ENCODE peak calls at places on chromosomes 4 and X, in six cellular contexts. Z, M, D, T, A and N are unnamed samples.

GRCh38 chrX:133171962-133172708 is 46.0 kb downstream of the TFDP3 start:
- DNase-seq in T (no peak), M (peak; percentile 7), D (peak; percentile 1), A (no peak), Z (no peak), N (no peak)

GRCh38 chr4:123443401-123444297 is 47.1 kb downstream of the SPRY1 start:
- DNase-seq in M (no peak), Z (no peak), D (peak; percentile 18), T (no peak), A (peak; percentile 12), N (no peak)

GRCh38 chr4:137387924-137388323 is 144.4 kb downstream of the PCDH18 start:
- DNase-seq in M (no peak), T (no peak), A (no peak), D (peak; percentile 85), Z (no peak), N (no peak)

GRCh38 chr4:25900901-25901500 is 13.0 kb upstream of the SMIM20 start:
- DNase-seq in M (no peak), D (no peak), A (no peak), T (no peak), Z (no peak), N (no peak)

GRCh38 chr4:148071009-148071408 is 339.1 kb downstream of the ARHGAP10 start:
- DNase-seq in M (no peak), T (no peak), A (no peak), D (no peak), Z (no peak), N (no peak)

GRCh38 chr4:84826681-84827080 is 139.8 kb downstream of the WDFY3 start:
- DNase-seq in M (no peak), T (no peak), Z (no peak), D (no peak), A (no peak), N (no peak)

GRCh38 chr4:130028552-130028951 is 932.6 kb downstream of the C4orf33 start:
- DNase-seq in T (no peak), D (no peak), M (no peak), Z (no peak), A (no peak), N (no peak)

GRCh38 chr4:111943796-111944203 is 201.5 kb upstream of the FAM241A start:
- DNase-seq in D (peak; percentile 35), M (peak; percentile 35), A (peak; percentile 2), Z (no peak), T (peak; percentile 62), N (no peak)

GRCh38 chr4:131426023-131426758 is 1722.9 kb upstream of the PCDH10 start:
- DNase-seq in Z (no peak), A (no peak), D (no peak), T (no peak), M (no peak), N (no peak)

GRCh38 chrX:148670277-148670676 is 169.9 kb downstream of the AFF2 start:
- DNase-seq in M (no peak), Z (no peak), D (no peak), T (no peak), A (no peak), N (no peak)

GRCh38 chr4:103032575-103032974 is 13.1 kb upstream of the SLC9B1 start:
- DNase-seq in A (no peak), M (no peak), Z (no peak), T (peak; percentile 60), D (peak; percentile 42), N (no peak)
- TF ChIP-seq CTCF in A (peak; percentile 53), M (peak; percentile 55), Z (no peak), T (peak; percentile 67), D (peak; percentile 69), N (no peak)

GRCh38 chr4:120611092-120611491 is 311.4 kb downstream of the PRDM5 start:
- DNase-seq in D (no peak), T (no peak), M (no peak), Z (no peak), A (no peak), N (no peak)

GRCh38 chr4:120616041-120616440 is 306.5 kb downstream of the PRDM5 start:
- DNase-seq in T (no peak), M (no peak), Z (no peak), A (no peak), D (no peak), N (no peak)

DNA sequence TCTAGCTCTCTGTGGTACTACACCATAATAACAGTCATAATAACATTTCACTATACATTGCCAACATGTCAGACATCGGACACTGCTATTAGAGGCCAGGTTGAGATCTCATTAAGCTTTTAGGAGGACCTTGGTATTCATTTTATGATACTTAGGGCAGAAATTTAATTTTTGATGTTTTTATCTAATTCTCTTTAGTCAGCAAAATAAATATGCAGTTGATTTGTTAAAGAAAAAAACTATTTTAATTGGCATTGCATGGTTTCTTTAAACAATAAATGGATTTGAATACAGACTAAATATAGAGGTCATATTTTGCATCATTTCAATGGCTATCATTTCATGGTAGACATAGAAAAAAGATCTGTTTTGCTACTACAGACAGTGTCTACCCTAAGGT is 308.7 kb downstream of the PRDM5 start:
- DNase-seq in Z (no peak), T (no peak), A (no peak), D (no peak), M (no peak), N (no peak)
- TF ChIP-seq CTCF in Z (no peak), T (no peak), A (no peak), D (no peak), M (no peak), N (no peak)

GRCh38 chrX:7706032-7706431 is 136.9 kb upstream of the VCX start:
- DNase-seq in M (no peak), A (no peak), T (no peak), Z (no peak), D (peak; percentile 15), N (no peak)
- TF ChIP-seq CTCF in M (peak; percentile 32), A (peak; percentile 59), T (no peak), Z (no peak), D (no peak), N (no peak)

GRCh38 chr4:92071587-92071986 is 232.2 kb upstream of the GRID2 start:
- DNase-seq in T (no peak), M (no peak), A (no peak), Z (no peak), D (no peak), N (no peak)
- TF ChIP-seq CTCF in T (no peak), M (no peak), A (no peak), Z (no peak), D (no peak), N (no peak)

GRCh38 chr4:5307928-5308327 is 256.6 kb downstream of the STK32B start:
- DNase-seq in M (no peak), T (no peak), D (no peak), Z (no peak), A (no peak), N (no peak)
- TF ChIP-seq CTCF in M (no peak), T (no peak), D (no peak), Z (no peak), A (no peak), N (no peak)

DNA sequence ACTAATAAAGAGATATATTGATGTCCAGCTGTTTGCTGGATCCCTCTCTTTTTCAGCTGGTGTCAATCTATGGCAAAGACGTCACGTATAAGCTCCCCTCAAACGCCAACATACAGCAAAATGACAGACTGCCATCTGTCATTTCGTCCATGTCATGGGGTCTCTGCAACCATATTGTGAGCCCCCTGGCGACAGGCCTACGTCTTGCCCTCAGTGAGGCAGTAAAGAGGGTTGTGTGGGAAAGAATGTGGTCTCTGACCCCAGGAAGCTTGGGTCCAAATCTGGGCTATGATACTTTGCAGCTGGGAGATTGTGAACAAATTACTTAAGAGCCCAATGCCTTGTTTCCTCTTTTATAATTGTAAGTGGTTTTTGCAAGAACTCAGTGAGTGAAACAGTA is 7.4 kb downstream of the SUPT20HL2 start:
- DNase-seq in D (no peak), T (no peak), M (no peak), Z (no peak), A (peak; percentile 9), N (no peak)
- TF ChIP-seq CTCF in D (no peak), T (no peak), M (no peak), Z (no peak), A (no peak), N (no peak)

DNA sequence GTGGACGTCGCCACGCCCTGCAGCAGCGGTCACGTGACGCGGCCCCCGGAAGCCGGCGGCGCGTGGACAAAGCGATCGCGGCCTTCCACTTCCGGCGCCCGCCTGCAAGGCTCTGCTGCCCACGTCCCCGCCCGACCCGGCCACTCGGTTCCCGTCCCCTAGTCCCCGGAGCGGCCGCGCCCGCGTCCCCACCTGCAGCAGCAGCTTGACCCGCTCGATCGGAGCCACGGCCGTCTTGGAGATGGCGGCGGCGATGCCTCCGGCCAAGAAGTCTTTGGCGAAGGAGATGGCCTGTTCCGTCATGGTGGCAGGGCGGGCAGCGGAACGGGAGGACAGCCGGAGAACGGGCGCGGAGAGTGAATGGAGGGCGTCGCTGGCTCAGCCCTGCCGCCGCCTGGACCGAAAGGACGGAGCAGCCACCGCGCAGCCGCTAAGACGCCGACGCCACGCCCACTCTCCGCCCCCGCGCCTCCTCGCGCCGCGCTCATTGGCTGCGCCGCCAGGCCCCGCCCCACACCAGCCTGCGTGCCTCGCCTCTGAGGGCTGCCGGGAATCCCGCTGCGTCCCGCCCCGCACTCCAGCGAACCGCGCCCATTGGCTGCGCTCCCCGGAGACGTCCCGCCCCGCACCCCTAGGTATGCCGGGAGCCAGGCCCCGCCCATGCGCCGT is at the start of gene SLC25A6:
- DNase-seq in T (peak; percentile 100), D (peak; percentile 98), A (peak; percentile 99), Z (peak; percentile 99), M (peak; percentile 99), N (peak; percentile 100)
- TF ChIP-seq CTCF in T (no peak), D (no peak), A (peak; percentile 42), Z (peak; percentile 39), M (no peak), N (no peak)